ENCODE peak calls at places on chromosomes 2 and 18, in eight cellular contexts. D is body of pancreas, X is GM23338, N is breast epithelium, E is gastrocnemius medialis, Q is HepG2, F is HCT116, V is PC-9. P is an unnamed sample. For H3K27me3 and H3K4me1, the result is how much of the 10 kb centered on the place peaks cover.

GRCh38 chr2:216807861-216808272 is 52.0 kb downstream of the TNP1 start:
- DNase-seq in D (no peak), X (no peak), N (peak), E (peak), Q (no peak), F (no peak), V (no peak), P (no peak)

GRCh38 chr2:200052627-200053026 is 97.2 kb downstream of the MAIP1 start:
- DNase-seq in D (no peak), X (no peak), N (no peak), E (no peak), Q (no peak), F (no peak), V (no peak), P (no peak)

GRCh38 chr2:161703863-161704262 is 79.6 kb downstream of the SLC4A10 start:
- DNase-seq in D (no peak), X (no peak), N (no peak), E (no peak), Q (no peak), F (no peak), V (no peak), P (no peak)

GRCh38 chr2:225165052-225165451 is 122.8 kb upstream of the DOCK10 start:
- DNase-seq in D (no peak), X (no peak), N (no peak), E (no peak), Q (no peak), F (no peak), V (no peak), P (no peak)

GRCh38 chr2:108942231-108943066 is 46.6 kb downstream of the EDAR start:
- DNase-seq in D (no peak), X (no peak), N (no peak), E (no peak), Q (no peak), F (no peak), V (no peak), P (no peak)

GRCh38 chr2:8650256-8650655 is 31.6 kb upstream of the ID2 start:
- DNase-seq in D (no peak), X (no peak), N (no peak), E (no peak), Q (no peak), F (no peak), V (no peak), P (no peak)

GRCh38 chr2:206962966-206963365 is 23.6 kb downstream of the CPO start:
- DNase-seq in D (peak), X (no peak), N (no peak), E (no peak), Q (no peak), F (no peak), V (no peak), P (no peak)

GRCh38 chr2:184555352-184555751 is 43.0 kb upstream of the ZNF804A start:
- DNase-seq in D (no peak), X (no peak), N (no peak), E (no peak), Q (no peak), F (no peak), V (no peak), P (no peak)

GRCh38 chr2:178006710-178007109 is 65.9 kb downstream of the PDE11A start:
- DNase-seq in D (no peak), X (peak), N (no peak), E (no peak), Q (no peak), F (no peak), V (no peak), P (no peak)

GRCh38 chr2:38168710-38169480 is 92.9 kb upstream of the CYP1B1 start:
- DNase-seq in D (no peak), X (no peak), N (no peak), E (no peak), Q (no peak), F (no peak), V (no peak), P (no peak)

GRCh38 chr2:23041443-23041842 is 343.5 kb upstream of the KLHL29 start:
- DNase-seq in D (no peak), X (no peak), N (no peak), E (no peak), Q (no peak), F (no peak), V (no peak), P (no peak)

GRCh38 chr2:224927671-224928173 is 114.5 kb downstream of the DOCK10 start:
- DNase-seq in D (peak), X (no peak), N (no peak), E (peak), Q (no peak), F (no peak), V (no peak), P (peak)

GRCh38 chr2:30915485-30915884 is 108.2 kb upstream of the CAPN13 start:
- DNase-seq in D (peak), X (peak), N (no peak), E (no peak), Q (peak), F (peak), V (peak), P (no peak)

GRCh38 chr2:131104487-131105155 is 515 bp upstream of the PLEKHB2 start:
- DNase-seq in D (peak), X (peak), N (peak), E (peak), Q (peak), F (peak), V (peak), P (peak)

GRCh38 chr18:10094154-10094553 is 180.3 kb downstream of the VAPA start:
- DNase-seq in D (no peak), X (no peak), N (no peak), E (no peak), Q (no peak), F (no peak), V (no peak), P (no peak)

GRCh38 chr2:238344517-238344916 is 24.2 kb downstream of the TRAF3IP1 start:
- DNase-seq in D (no peak), X (no peak), N (no peak), E (no peak), Q (no peak), F (no peak), V (no peak), P (no peak)

DNA sequence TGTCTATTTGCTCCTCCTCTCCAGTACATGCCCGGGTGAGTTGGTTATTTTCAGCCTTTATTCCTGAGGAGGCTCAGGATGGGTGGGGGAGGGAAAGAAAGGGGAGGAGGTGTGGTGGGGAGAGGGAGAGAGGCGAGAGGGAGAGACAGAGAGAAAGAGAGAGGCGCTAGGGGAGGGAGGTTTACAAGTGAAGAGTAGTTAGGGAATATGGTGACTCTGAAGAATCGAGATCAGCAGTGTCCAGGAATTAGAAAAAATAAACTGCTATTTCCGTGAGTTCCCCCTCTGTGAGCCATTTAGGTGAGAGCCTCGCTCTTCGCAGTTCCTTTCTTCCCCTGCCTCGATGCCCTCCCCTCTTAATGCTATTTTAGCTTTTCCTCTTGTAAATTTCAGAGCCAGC is 138.9 kb downstream of the MEIS1 start:
- DNase-seq in D (no peak), X (peak), N (no peak), E (no peak), Q (no peak), F (no peak), V (no peak), P (no peak)
- H3K27me3 ChIP-seq in D (under half), X (under half), N (under half), E (half or more), Q (under half), F (under half), V (under half), P (under half)

DNA sequence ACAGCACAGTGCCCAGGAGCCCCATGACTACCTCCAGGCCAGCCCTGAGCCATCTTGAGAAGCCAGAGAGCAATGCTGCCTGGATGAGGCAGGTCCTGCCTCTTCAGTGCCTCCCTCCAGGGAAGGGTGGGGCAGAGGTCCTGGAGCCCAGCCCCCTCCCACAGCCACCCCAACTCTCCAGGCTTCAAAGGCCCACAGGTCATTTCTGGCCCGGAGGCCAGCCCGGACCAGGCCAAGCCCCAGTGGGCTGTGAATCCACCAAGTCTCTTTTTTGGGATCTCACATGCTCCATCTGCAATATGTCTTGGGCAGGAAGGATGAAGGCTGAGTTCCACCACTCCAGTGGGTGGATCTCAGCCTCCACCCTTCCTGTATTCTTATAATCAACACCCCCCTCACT is 36.7 kb downstream of the SDC1 start:
- DNase-seq in D (no peak), X (no peak), N (no peak), E (no peak), Q (no peak), F (no peak), V (no peak), P (no peak)
- H3K4me1 ChIP-seq in D (under half), X (under half), N (under half), E (under half), Q (half or more), F (under half), V (under half), P (under half)

DNA sequence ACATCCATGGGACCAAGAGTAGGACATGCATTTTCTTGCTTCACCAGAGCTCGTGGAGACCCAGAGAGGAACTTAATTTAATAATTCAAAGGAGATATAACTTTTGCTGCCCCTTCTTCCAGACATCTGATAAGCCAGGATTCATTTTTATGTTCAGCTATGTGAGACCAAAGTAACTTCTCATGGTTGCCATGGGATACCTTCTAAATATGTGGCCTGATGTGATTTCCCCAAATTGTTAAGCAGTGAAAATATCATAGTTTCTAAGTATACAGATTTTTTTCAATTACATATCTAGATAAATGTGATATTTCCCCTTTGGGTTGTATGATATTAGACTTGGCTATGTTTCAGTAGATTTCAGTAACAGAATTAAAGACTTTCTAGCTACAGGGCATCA is 185.5 kb upstream of the FN1 start:
- DNase-seq in D (no peak), X (no peak), N (no peak), E (no peak), Q (no peak), F (no peak), V (no peak), P (no peak)
- H3K27me3 ChIP-seq in D (under half), X (under half), N (under half), E (under half), Q (under half), F (under half), V (under half), P (under half)

GRCh38 chr2:3198119-3198518 is 179.5 kb downstream of the EIPR1 start:
- DNase-seq in D (no peak), X (peak), N (no peak), E (no peak), Q (peak), F (no peak), V (no peak), P (no peak)

GRCh38 chr2:3197308-3197707 is 180.3 kb downstream of the EIPR1 start:
- DNase-seq in D (no peak), X (no peak), N (no peak), E (no peak), Q (no peak), F (no peak), V (no peak), P (no peak)

GRCh38 chr2:3200420-3200939 is 177.1 kb downstream of the EIPR1 start:
- DNase-seq in D (no peak), X (no peak), N (no peak), E (peak), Q (no peak), F (no peak), V (no peak), P (no peak)

GRCh38 chr2:3201296-3201695 is 176.3 kb downstream of the EIPR1 start:
- DNase-seq in D (no peak), X (no peak), N (no peak), E (no peak), Q (no peak), F (no peak), V (no peak), P (no peak)

DNA sequence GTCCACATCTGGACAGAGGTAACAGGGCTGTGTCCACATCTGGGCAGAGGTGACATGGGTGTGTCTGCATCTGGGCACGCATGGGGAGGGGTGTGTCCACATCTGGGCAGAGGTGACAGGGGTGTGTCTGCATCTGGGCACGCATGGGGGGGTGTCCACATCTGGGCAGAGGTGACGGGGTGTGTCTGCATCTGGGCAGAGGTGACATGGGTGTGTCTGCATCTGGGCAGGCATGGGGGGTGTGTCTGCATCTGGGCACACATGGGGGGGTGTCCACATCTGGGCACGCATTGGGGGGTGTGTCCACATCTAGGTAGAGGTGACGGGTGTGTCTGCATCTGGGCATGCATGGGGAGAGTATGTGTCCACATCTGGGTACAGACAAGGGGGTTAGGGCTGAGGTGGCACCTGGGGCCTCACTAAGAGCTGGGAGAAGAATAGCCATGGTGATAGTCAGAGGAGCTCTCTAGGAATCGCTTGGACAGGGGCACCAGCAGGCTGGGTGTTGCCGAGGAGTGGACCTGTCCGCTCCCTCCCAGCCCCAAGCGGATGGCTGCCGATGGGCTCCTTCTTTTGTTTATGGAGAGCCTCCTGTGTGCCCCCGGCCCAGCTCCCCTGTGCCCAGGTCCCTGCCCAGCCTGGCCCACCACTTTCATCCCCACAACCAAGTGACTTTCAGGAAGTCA is 177.8 kb downstream of the EIPR1 start:
- DNase-seq in D (no peak), X (no peak), N (no peak), E (no peak), Q (no peak), F (no peak), V (no peak), P (no peak)
- H3K4me1 ChIP-seq in D (under half), X (under half), N (under half), E (under half), Q (under half), F (under half), V (under half), P (under half)

DNA sequence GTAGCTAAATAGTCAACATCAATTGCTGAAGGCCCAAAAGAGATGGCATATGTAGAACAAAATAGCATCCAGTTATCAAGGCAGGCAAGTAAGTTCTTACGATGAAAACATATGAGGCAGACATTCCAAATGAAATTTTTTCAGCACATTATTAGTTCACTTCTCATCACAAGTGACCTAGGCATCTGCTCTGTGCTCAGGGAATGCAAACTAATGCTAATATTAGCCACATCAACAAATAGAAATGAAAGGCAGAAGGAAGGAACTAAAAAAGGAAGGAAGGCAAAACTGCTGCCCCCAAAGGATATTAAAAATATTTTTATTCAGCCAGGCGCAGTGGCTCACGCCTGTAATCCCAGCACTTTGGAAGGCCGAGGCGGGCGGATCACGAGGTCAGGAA is 51.2 kb upstream of the ROCK1 start:
- DNase-seq in D (no peak), X (no peak), N (no peak), E (no peak), Q (no peak), F (no peak), V (no peak), P (no peak)
- H3K27me3 ChIP-seq in D (under half), X (under half), N (under half), E (under half), Q (under half), F (under half), V (under half), P (under half)

GRCh38 chr2:42030196-42030759 is 17.5 kb upstream of the PKDCC start:
- DNase-seq in D (no peak), X (peak), N (no peak), E (no peak), Q (no peak), F (no peak), V (no peak), P (no peak)
- H3K4me1 ChIP-seq in D (under half), X (half or more), N (under half), E (under half), Q (under half), F (under half), V (under half), P (under half)

GRCh38 chr2:219446101-219446504 is 11.5 kb downstream of the SPEG start:
- DNase-seq in D (peak), X (peak), N (no peak), E (no peak), Q (no peak), F (no peak), V (no peak), P (peak)
- H3K27me3 ChIP-seq in D (under half), X (under half), N (under half), E (under half), Q (half or more), F (under half), V (under half), P (under half)

GRCh38 chr18:22203035-22203434 is 33.6 kb downstream of the GATA6 start:
- DNase-seq in D (no peak), X (no peak), N (no peak), E (no peak), Q (no peak), F (no peak), V (no peak), P (no peak)
- H3K4me1 ChIP-seq in D (under half), X (under half), N (under half), E (under half), Q (under half), F (under half), V (under half), P (half or more)

DNA sequence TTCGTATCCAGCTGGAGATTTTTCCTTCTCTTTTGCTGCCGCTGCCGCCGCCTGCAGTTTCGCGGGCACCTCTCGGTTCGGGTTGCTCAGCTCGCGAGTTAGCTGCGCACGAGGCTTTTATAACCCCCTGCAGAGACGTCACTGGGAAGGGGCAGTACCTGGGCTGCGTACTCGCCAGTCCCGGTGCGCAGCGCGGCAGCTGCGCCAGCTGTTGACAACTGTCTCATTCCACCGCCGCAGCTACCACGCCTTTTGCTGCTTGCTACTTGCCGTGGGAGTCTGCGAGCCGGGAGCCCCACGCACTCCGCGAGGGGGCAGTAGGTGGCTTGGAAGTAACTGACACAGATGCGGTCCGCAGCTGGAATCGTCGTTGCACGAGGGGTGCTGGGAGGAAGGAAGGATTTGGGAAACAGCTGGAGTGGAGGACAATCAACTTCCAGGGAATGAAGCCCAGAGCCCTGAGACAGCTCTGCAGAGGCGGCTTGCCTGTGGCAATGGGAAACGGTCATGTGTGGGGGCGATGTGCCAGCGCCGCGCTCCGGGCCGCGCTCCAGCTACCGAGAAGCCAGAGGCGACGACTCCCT is at the start of gene TACR1:
- DNase-seq in D (peak), X (peak), N (peak), E (peak), Q (peak), F (no peak), V (peak), P (no peak)
- H3K27me3 ChIP-seq in D (under half), X (half or more), N (under half), E (under half), Q (half or more), F (under half), V (under half), P (under half)

P was measured in thoracic aorta.